ENCODE peak calls at places on chromosomes 4 and X, in nine cellular contexts. One of them, this sample, is unnamed. For H3K27me3, the result is how much of the 10 kb centered on the place peaks cover.

GRCh38 chr4:121860121-121860520 is 10.2 kb downstream of the BBS7 start:
- DNase-seq in uterus: no peak
- DNase-seq in heart right ventricle: no peak
- DNase-seq in gastrocnemius medialis: no peak
- DNase-seq in ovary: no peak
- DNase-seq in CD8-positive, alpha-beta T cell: no peak
- DNase-seq in IMR-90: peak
- DNase-seq in psoas muscle: no peak
- DNase-seq in BJ: no peak
- DNase-seq in this sample: no peak

GRCh38 chr4:151888367-151888866 is 127.6 kb upstream of the GATB start:
- DNase-seq in uterus: no peak
- DNase-seq in heart right ventricle: no peak
- DNase-seq in gastrocnemius medialis: no peak
- DNase-seq in ovary: no peak
- DNase-seq in CD8-positive, alpha-beta T cell: no peak
- DNase-seq in IMR-90: no peak
- DNase-seq in psoas muscle: no peak
- DNase-seq in BJ: no peak
- DNase-seq in this sample: no peak

GRCh38 chr4:17934286-17934685 is 87.3 kb downstream of the LCORL start:
- DNase-seq in uterus: no peak
- DNase-seq in heart right ventricle: no peak
- DNase-seq in gastrocnemius medialis: no peak
- DNase-seq in ovary: no peak
- DNase-seq in CD8-positive, alpha-beta T cell: no peak
- DNase-seq in IMR-90: peak
- DNase-seq in psoas muscle: no peak
- DNase-seq in BJ: no peak
- DNase-seq in this sample: no peak

GRCh38 chrX:56530011-56530410 is 33.4 kb upstream of the UBQLN2 start:
- DNase-seq in uterus: no peak
- DNase-seq in heart right ventricle: no peak
- DNase-seq in gastrocnemius medialis: no peak
- DNase-seq in ovary: no peak
- DNase-seq in CD8-positive, alpha-beta T cell: no peak
- DNase-seq in IMR-90: no peak
- DNase-seq in psoas muscle: no peak
- DNase-seq in BJ: no peak
- DNase-seq in this sample: no peak

GRCh38 chrX:53290441-53291041 is 9.2 kb upstream of the IQSEC2 start:
- DNase-seq in uterus: no peak
- DNase-seq in heart right ventricle: no peak
- DNase-seq in gastrocnemius medialis: peak
- DNase-seq in ovary: no peak
- DNase-seq in CD8-positive, alpha-beta T cell: no peak
- DNase-seq in IMR-90: no peak
- DNase-seq in psoas muscle: peak
- DNase-seq in BJ: no peak
- DNase-seq in this sample: no peak

GRCh38 chrX:135477576-135477975 is 42.9 kb upstream of the INTS6L start:
- DNase-seq in uterus: peak
- DNase-seq in heart right ventricle: peak
- DNase-seq in gastrocnemius medialis: no peak
- DNase-seq in ovary: peak
- DNase-seq in CD8-positive, alpha-beta T cell: peak
- DNase-seq in IMR-90: peak
- DNase-seq in psoas muscle: no peak
- DNase-seq in BJ: no peak
- DNase-seq in this sample: peak

GRCh38 chrX:20519077-20519617 is 252.4 kb upstream of the RPS6KA3 start:
- DNase-seq in uterus: no peak
- DNase-seq in heart right ventricle: no peak
- DNase-seq in gastrocnemius medialis: no peak
- DNase-seq in ovary: no peak
- DNase-seq in CD8-positive, alpha-beta T cell: no peak
- DNase-seq in IMR-90: no peak
- DNase-seq in psoas muscle: no peak
- DNase-seq in BJ: no peak
- DNase-seq in this sample: no peak

GRCh38 chrX:34734383-34734782 is 77.3 kb upstream of the TMEM47 start:
- DNase-seq in uterus: no peak
- DNase-seq in heart right ventricle: no peak
- DNase-seq in gastrocnemius medialis: no peak
- DNase-seq in ovary: no peak
- DNase-seq in CD8-positive, alpha-beta T cell: no peak
- DNase-seq in IMR-90: peak
- DNase-seq in psoas muscle: no peak
- DNase-seq in BJ: no peak
- DNase-seq in this sample: no peak

GRCh38 chr4:100162027-100162685 is 28.1 kb downstream of the DDIT4L start:
- DNase-seq in uterus: no peak
- DNase-seq in heart right ventricle: no peak
- DNase-seq in gastrocnemius medialis: no peak
- DNase-seq in ovary: no peak
- DNase-seq in CD8-positive, alpha-beta T cell: no peak
- DNase-seq in IMR-90: no peak
- DNase-seq in psoas muscle: no peak
- DNase-seq in BJ: no peak
- DNase-seq in this sample: no peak

GRCh38 chr4:145956288-145956890 is 17.8 kb upstream of the ZNF827 start:
- DNase-seq in uterus: peak
- DNase-seq in heart right ventricle: peak
- DNase-seq in gastrocnemius medialis: no peak
- DNase-seq in ovary: no peak
- DNase-seq in CD8-positive, alpha-beta T cell: no peak
- DNase-seq in IMR-90: peak
- DNase-seq in psoas muscle: no peak
- DNase-seq in BJ: no peak
- DNase-seq in this sample: peak

GRCh38 chr4:176563591-176563990 is 229.1 kb downstream of the VEGFC start:
- DNase-seq in uterus: no peak
- DNase-seq in heart right ventricle: no peak
- DNase-seq in gastrocnemius medialis: no peak
- DNase-seq in ovary: no peak
- DNase-seq in CD8-positive, alpha-beta T cell: no peak
- DNase-seq in IMR-90: peak
- DNase-seq in psoas muscle: no peak
- DNase-seq in BJ: no peak
- DNase-seq in this sample: no peak
- TF ChIP-seq CTCF in uterus: no peak
- TF ChIP-seq CTCF in heart right ventricle: peak
- TF ChIP-seq CTCF in gastrocnemius medialis: no peak
- TF ChIP-seq CTCF in ovary: no peak
- TF ChIP-seq CTCF in CD8-positive, alpha-beta T cell: no peak
- TF ChIP-seq CTCF in IMR-90: no peak
- TF ChIP-seq CTCF in psoas muscle: peak
- TF ChIP-seq CTCF in BJ: peak
- TF ChIP-seq CTCF in this sample: no peak

GRCh38 chr4:118985170-118986000 is 96.7 kb downstream of the SYNPO2 start:
- DNase-seq in uterus: no peak
- DNase-seq in heart right ventricle: no peak
- DNase-seq in gastrocnemius medialis: peak
- DNase-seq in ovary: no peak
- DNase-seq in CD8-positive, alpha-beta T cell: no peak
- DNase-seq in IMR-90: no peak
- DNase-seq in psoas muscle: peak
- DNase-seq in BJ: no peak
- DNase-seq in this sample: no peak
- H3K27me3 ChIP-seq in uterus: under half
- H3K27me3 ChIP-seq in heart right ventricle: under half
- H3K27me3 ChIP-seq in gastrocnemius medialis: under half
- H3K27me3 ChIP-seq in ovary: under half
- H3K27me3 ChIP-seq in CD8-positive, alpha-beta T cell: under half
- H3K27me3 ChIP-seq in IMR-90: under half
- H3K27me3 ChIP-seq in psoas muscle: under half
- H3K27me3 ChIP-seq in BJ: under half
- H3K27me3 ChIP-seq in this sample: under half

GRCh38 chr4:107213880-107214279 is 177.8 kb upstream of the DKK2 start:
- DNase-seq in uterus: no peak
- DNase-seq in heart right ventricle: no peak
- DNase-seq in gastrocnemius medialis: no peak
- DNase-seq in ovary: no peak
- DNase-seq in CD8-positive, alpha-beta T cell: no peak
- DNase-seq in IMR-90: peak
- DNase-seq in psoas muscle: no peak
- DNase-seq in BJ: no peak
- DNase-seq in this sample: no peak

GRCh38 chr4:107213410-107213809 is 177.3 kb upstream of the DKK2 start:
- DNase-seq in uterus: no peak
- DNase-seq in heart right ventricle: no peak
- DNase-seq in gastrocnemius medialis: no peak
- DNase-seq in ovary: no peak
- DNase-seq in CD8-positive, alpha-beta T cell: no peak
- DNase-seq in IMR-90: no peak
- DNase-seq in psoas muscle: no peak
- DNase-seq in BJ: peak
- DNase-seq in this sample: no peak

GRCh38 chr4:107212565-107212964 is 176.5 kb upstream of the DKK2 start:
- DNase-seq in uterus: no peak
- DNase-seq in heart right ventricle: no peak
- DNase-seq in gastrocnemius medialis: no peak
- DNase-seq in ovary: no peak
- DNase-seq in CD8-positive, alpha-beta T cell: no peak
- DNase-seq in IMR-90: no peak
- DNase-seq in psoas muscle: no peak
- DNase-seq in BJ: no peak
- DNase-seq in this sample: no peak

GRCh38 chr4:107215222-107215621 is 179.1 kb upstream of the DKK2 start:
- DNase-seq in uterus: no peak
- DNase-seq in heart right ventricle: no peak
- DNase-seq in gastrocnemius medialis: no peak
- DNase-seq in ovary: no peak
- DNase-seq in CD8-positive, alpha-beta T cell: no peak
- DNase-seq in IMR-90: no peak
- DNase-seq in psoas muscle: no peak
- DNase-seq in BJ: no peak
- DNase-seq in this sample: no peak

DNA sequence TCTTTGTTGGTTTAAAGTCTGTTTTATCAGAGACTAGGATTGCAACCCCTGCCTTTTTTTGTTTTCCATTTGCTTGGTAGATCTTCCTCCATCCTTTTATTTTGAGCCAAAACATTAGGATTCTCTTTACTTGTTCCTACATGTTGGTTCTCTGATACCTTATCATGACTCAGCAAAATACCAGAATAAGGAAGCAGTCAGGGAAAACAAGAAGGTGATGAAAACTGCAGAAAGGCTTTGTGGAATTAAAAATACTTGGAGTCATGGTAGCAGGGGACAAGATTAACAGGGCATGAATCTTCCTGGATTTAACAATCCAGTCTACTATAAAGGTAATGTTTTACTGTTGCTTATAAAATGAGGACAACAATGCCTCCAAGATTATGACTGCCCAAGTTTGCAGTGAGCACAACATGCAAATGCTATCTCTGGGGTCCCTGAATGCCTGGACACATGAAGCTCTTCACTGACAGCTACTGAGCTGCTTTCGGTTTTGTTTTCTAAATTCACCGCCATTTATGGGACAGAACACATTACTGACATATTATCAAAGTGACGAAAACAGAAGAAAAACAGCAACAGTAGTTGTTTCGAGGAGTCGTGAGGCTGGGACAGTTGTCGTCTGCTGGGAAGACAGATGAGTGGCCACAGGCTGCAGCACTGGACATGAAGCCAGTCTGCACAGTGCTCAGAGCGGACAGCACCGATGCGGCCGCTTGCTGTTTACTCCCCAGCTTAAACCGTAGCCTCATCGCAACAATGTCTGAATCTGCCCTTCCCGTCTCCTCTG is 174.5 kb upstream of the DKK2 start:
- DNase-seq in uterus: no peak
- DNase-seq in heart right ventricle: no peak
- DNase-seq in gastrocnemius medialis: no peak
- DNase-seq in ovary: no peak
- DNase-seq in CD8-positive, alpha-beta T cell: no peak
- DNase-seq in IMR-90: peak
- DNase-seq in psoas muscle: no peak
- DNase-seq in BJ: no peak
- DNase-seq in this sample: no peak
- H3K4me3 ChIP-seq in uterus: no peak
- H3K4me3 ChIP-seq in heart right ventricle: peak
- H3K4me3 ChIP-seq in gastrocnemius medialis: peak
- H3K4me3 ChIP-seq in ovary: no peak
- H3K4me3 ChIP-seq in CD8-positive, alpha-beta T cell: no peak
- H3K4me3 ChIP-seq in IMR-90: peak
- H3K4me3 ChIP-seq in psoas muscle: peak
- H3K4me3 ChIP-seq in BJ: peak
- H3K4me3 ChIP-seq in this sample: peak

GRCh38 chrX:138127314-138127713 is 561.4 kb downstream of the ZIC3 start:
- DNase-seq in uterus: no peak
- DNase-seq in heart right ventricle: no peak
- DNase-seq in gastrocnemius medialis: no peak
- DNase-seq in ovary: no peak
- DNase-seq in CD8-positive, alpha-beta T cell: no peak
- DNase-seq in IMR-90: no peak
- DNase-seq in psoas muscle: no peak
- DNase-seq in BJ: no peak
- DNase-seq in this sample: no peak

DNA sequence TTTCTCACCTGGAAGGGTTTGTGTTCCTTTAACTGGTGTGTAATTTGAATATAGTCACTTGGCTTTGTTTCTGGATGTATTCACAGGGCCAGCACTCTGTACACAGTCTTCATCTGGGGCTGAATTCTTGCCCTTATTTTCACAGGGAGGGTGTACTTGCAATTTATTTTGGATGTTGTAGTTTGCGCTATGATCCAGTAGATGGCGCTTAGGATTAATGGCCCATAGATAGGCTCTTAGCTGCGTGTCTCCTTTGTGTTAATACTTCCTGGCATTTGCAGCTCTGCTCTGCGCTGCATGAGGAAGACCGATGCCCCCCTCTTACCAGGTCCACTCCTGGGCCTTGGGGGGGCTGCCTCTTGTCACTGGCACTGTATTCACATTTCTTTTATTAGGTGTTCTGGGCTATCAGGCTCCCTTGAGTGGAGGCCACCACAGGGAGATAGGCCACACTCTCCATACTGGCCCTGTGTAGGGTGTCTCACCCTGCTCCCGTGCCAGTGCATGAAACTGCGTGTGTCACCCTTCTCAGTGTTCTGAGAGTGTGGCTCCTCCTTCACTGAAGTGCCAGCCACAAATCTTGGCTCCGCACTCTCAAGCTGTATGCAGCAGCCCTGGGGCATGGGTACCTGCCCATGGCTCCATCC is 562.2 kb downstream of the ZIC3 start:
- DNase-seq in uterus: no peak
- DNase-seq in heart right ventricle: peak
- DNase-seq in gastrocnemius medialis: no peak
- DNase-seq in ovary: no peak
- DNase-seq in CD8-positive, alpha-beta T cell: no peak
- DNase-seq in IMR-90: peak
- DNase-seq in psoas muscle: no peak
- DNase-seq in BJ: no peak
- DNase-seq in this sample: no peak
- TF ChIP-seq CTCF in uterus: peak
- TF ChIP-seq CTCF in heart right ventricle: peak
- TF ChIP-seq CTCF in gastrocnemius medialis: peak
- TF ChIP-seq CTCF in ovary: no peak
- TF ChIP-seq CTCF in CD8-positive, alpha-beta T cell: no peak
- TF ChIP-seq CTCF in IMR-90: peak
- TF ChIP-seq CTCF in psoas muscle: peak
- TF ChIP-seq CTCF in BJ: peak
- TF ChIP-seq CTCF in this sample: no peak